ENCODE peak calls at places on chromosomes 11 and 22, in five cellular contexts. K is NCI-H774; E is IMR-90; Y is stimulated activated CD4-positive, alpha-beta T cell treated with anti-CD3 and anti-CD28 coated beads, TNF-alpha, amount 100 ng/mL, for 24 hours; L is occipital lobe. T is an unnamed sample.

GRCh38 chr11:133697603-133698002 is 147.7 kb downstream of the SPATA19 start:
- DNase-seq in K (no peak), E (no peak), L (no peak), Y (no peak), T (no peak)

GRCh38 chr11:44857490-44857889 is 93.2 kb downstream of the TP53I11 start:
- DNase-seq in E (no peak), Y (no peak), K (no peak), L (no peak), T (no peak)

GRCh38 chr11:48066881-48067800 is 86.8 kb downstream of the PTPRJ start:
- DNase-seq in L (no peak), E (no peak), Y (no peak), K (no peak), T (no peak)

GRCh38 chr11:46248270-46249102 is 29.0 kb upstream of the CREB3L1 start:
- DNase-seq in K (no peak), L (no peak), Y (no peak), E (peak; percentile 98), T (no peak)

GRCh38 chr22:40051322-40051721 is 56.6 kb downstream of the FAM83F start:
- DNase-seq in K (no peak), Y (no peak), E (no peak), L (no peak), T (no peak)

GRCh38 chr11:44524751-44525171 is 40.7 kb upstream of the CD82 start:
- DNase-seq in Y (no peak), K (no peak), L (no peak), E (peak; percentile 7), T (no peak)

GRCh38 chr11:22752908-22753310 is 76.7 kb downstream of the SVIP start:
- DNase-seq in L (no peak), E (no peak), K (peak; percentile 40), Y (no peak), T (no peak)

GRCh38 chr11:7688238-7688826 is 15.0 kb upstream of the CYB5R2 start:
- DNase-seq in K (no peak), E (peak; percentile 31), L (no peak), Y (no peak), T (no peak)

GRCh38 chr11:68194675-68195294 is 18.3 kb downstream of the KMT5B start:
- DNase-seq in E (no peak), Y (no peak), L (no peak), K (no peak), T (no peak)

GRCh38 chr11:47869548-47870393 is 21.6 kb upstream of the NUP160 start:
- DNase-seq in E (no peak), Y (no peak), L (no peak), K (no peak), T (no peak)

GRCh38 chr11:118286545-118286944 is 18.0 kb upstream of the CD3E start:
- DNase-seq in K (no peak), E (no peak), L (no peak), Y (no peak), T (no peak)

GRCh38 chr11:33802414-33802950 is 28.2 kb upstream of the FBXO3 start:
- DNase-seq in L (peak; percentile 72), K (peak; percentile 72), E (peak; percentile 88), Y (no peak), T (peak; percentile 75)

GRCh38 chr11:126526471-126526870 is 171.0 kb downstream of the ST3GAL4 start:
- DNase-seq in E (no peak), K (no peak), Y (no peak), L (no peak), T (no peak)

GRCh38 chr11:64093233-64094039 is 57.7 kb downstream of the FLRT1 start:
- DNase-seq in E (no peak), L (no peak), K (peak; percentile 42), Y (no peak), T (peak; percentile 25)

GRCh38 chr22:36252754-36253522 is at the start of gene APOL1:
- DNase-seq in Y (no peak), L (no peak), E (peak; percentile 43), K (no peak), T (no peak)